ENCODE peak calls at places on chromosomes 12 and 14, in seven cellular contexts. Q is activated T-helper 1 cell treated with Interleukin-2 at 50 U/mL for 16 hours; I is activated T-cell treated with anti-CD3 and anti-CD28 coated beads, Interleukin-2, amount 50 U/mL, for 72 hours; N is retina; O is AG08395; S is NCI-H774; M is stimulated activated CD8-positive, alpha-beta memory T cell treated with anti-CD3 and anti-CD28 coated beads, Interleukin-2, amount 100 ng/mL, for 1 hour. X is an unnamed sample.

GRCh38 chr12:124172646-124173045 is 122.2 kb upstream of the RFLNA start:
- DNase-seq in Q (no peak), I (no peak), N (no peak), O (peak), S (no peak), M (no peak), X (no peak)

GRCh38 chr14:31051023-31051422 is 24.8 kb upstream of the STRN3 start:
- DNase-seq in Q (no peak), I (no peak), N (no peak), O (no peak), S (no peak), M (no peak), X (no peak)

GRCh38 chr12:126781593-126781992 is 1485.4 kb upstream of the TMEM132C start:
- DNase-seq in Q (no peak), I (no peak), N (no peak), O (no peak), S (no peak), M (no peak), X (no peak)

GRCh38 chr12:61538951-61539350 is 721.3 kb upstream of the USP15 start:
- DNase-seq in Q (no peak), I (no peak), N (no peak), O (no peak), S (no peak), M (no peak), X (no peak)

GRCh38 chr14:102095231-102095870 is 8.5 kb upstream of the HSP90AA1 start:
- DNase-seq in Q (no peak), I (no peak), N (no peak), O (no peak), S (no peak), M (no peak), X (no peak)

GRCh38 chr14:91997492-91997891 is 42.4 kb downstream of the TRIP11 start:
- DNase-seq in Q (no peak), I (no peak), N (no peak), O (no peak), S (no peak), M (no peak), X (no peak)

GRCh38 chr12:82757059-82757458 is 70.4 kb downstream of the TMTC2 start:
- DNase-seq in Q (no peak), I (no peak), N (no peak), O (peak), S (no peak), M (no peak), X (no peak)

GRCh38 chr14:69079188-69079742 is 73.7 kb downstream of the DCAF5 start:
- DNase-seq in Q (no peak), I (no peak), N (no peak), O (peak), S (no peak), M (no peak), X (no peak)

GRCh38 chr12:113232787-113233585 is 11.7 kb downstream of the TPCN1 start:
- DNase-seq in Q (peak), I (peak), N (peak), O (peak), S (no peak), M (peak), X (peak)

GRCh38 chr14:63867926-63868921 is 15.4 kb downstream of the SYNE2 start:
- DNase-seq in Q (no peak), I (no peak), N (no peak), O (no peak), S (no peak), M (no peak), X (no peak)